ENCODE peak calls at places on chromosomes 13 and 19, in ten cellular contexts. One of them, this sample, is unnamed.

GRCh38 chr13:75482070-75482819 is at the start of gene TBC1D4:
- DNase-seq in fibroblast of mammary gland: peak
- DNase-seq in activated effector memory CD4-positive, alpha-beta T cell treated with anti-CD3 and anti-CD28 coated beads, Interleukin-2, amount 50 U/mL, for 16 hours: peak
- DNase-seq in stimulated activated effector memory CD8-positive, alpha-beta T cell treated with anti-CD3 and anti-CD28 coated beads, Interleukin-12 subunit alpha, Interleukin-12 subunit beta, amount 100 ng/mL, for 72 hours: peak
- DNase-seq in heart left ventricle: peak
- DNase-seq in neural crest cell: peak
- DNase-seq in tibial nerve: peak
- DNase-seq in ovary: peak
- DNase-seq in keratinocyte: no peak
- DNase-seq in brain microvascular endothelial cell: peak
- DNase-seq in this sample: peak

GRCh38 chr13:55244991-55245644 is 1895.6 kb upstream of the PRR20A start:
- DNase-seq in keratinocyte: no peak
- DNase-seq in activated effector memory CD4-positive, alpha-beta T cell treated with anti-CD3 and anti-CD28 coated beads, Interleukin-2, amount 50 U/mL, for 16 hours: no peak
- DNase-seq in stimulated activated effector memory CD8-positive, alpha-beta T cell treated with anti-CD3 and anti-CD28 coated beads, Interleukin-12 subunit alpha, Interleukin-12 subunit beta, amount 100 ng/mL, for 72 hours: no peak
- DNase-seq in tibial nerve: no peak
- DNase-seq in ovary: no peak
- DNase-seq in fibroblast of mammary gland: peak
- DNase-seq in brain microvascular endothelial cell: no peak
- DNase-seq in neural crest cell: peak
- DNase-seq in heart left ventricle: no peak
- DNase-seq in this sample: no peak

GRCh38 chr13:42355118-42355840 is 83.3 kb downstream of the AKAP11 start:
- DNase-seq in brain microvascular endothelial cell: no peak
- DNase-seq in heart left ventricle: no peak
- DNase-seq in keratinocyte: no peak
- DNase-seq in fibroblast of mammary gland: no peak
- DNase-seq in neural crest cell: no peak
- DNase-seq in stimulated activated effector memory CD8-positive, alpha-beta T cell treated with anti-CD3 and anti-CD28 coated beads, Interleukin-12 subunit alpha, Interleukin-12 subunit beta, amount 100 ng/mL, for 72 hours: no peak
- DNase-seq in tibial nerve: no peak
- DNase-seq in ovary: no peak
- DNase-seq in activated effector memory CD4-positive, alpha-beta T cell treated with anti-CD3 and anti-CD28 coated beads, Interleukin-2, amount 50 U/mL, for 16 hours: peak
- DNase-seq in this sample: no peak

GRCh38 chr13:53142301-53142700 is 113.7 kb downstream of the OLFM4 start:
- DNase-seq in heart left ventricle: no peak
- DNase-seq in neural crest cell: no peak
- DNase-seq in ovary: no peak
- DNase-seq in fibroblast of mammary gland: no peak
- DNase-seq in stimulated activated effector memory CD8-positive, alpha-beta T cell treated with anti-CD3 and anti-CD28 coated beads, Interleukin-12 subunit alpha, Interleukin-12 subunit beta, amount 100 ng/mL, for 72 hours: no peak
- DNase-seq in activated effector memory CD4-positive, alpha-beta T cell treated with anti-CD3 and anti-CD28 coated beads, Interleukin-2, amount 50 U/mL, for 16 hours: no peak
- DNase-seq in brain microvascular endothelial cell: no peak
- DNase-seq in tibial nerve: no peak
- DNase-seq in keratinocyte: no peak
- DNase-seq in this sample: no peak

GRCh38 chr13:21074601-21075302 is 13.4 kb upstream of the LATS2 start:
- DNase-seq in activated effector memory CD4-positive, alpha-beta T cell treated with anti-CD3 and anti-CD28 coated beads, Interleukin-2, amount 50 U/mL, for 16 hours: peak
- DNase-seq in stimulated activated effector memory CD8-positive, alpha-beta T cell treated with anti-CD3 and anti-CD28 coated beads, Interleukin-12 subunit alpha, Interleukin-12 subunit beta, amount 100 ng/mL, for 72 hours: peak
- DNase-seq in fibroblast of mammary gland: peak
- DNase-seq in neural crest cell: no peak
- DNase-seq in heart left ventricle: peak
- DNase-seq in tibial nerve: no peak
- DNase-seq in brain microvascular endothelial cell: no peak
- DNase-seq in ovary: peak
- DNase-seq in keratinocyte: no peak
- DNase-seq in this sample: no peak

GRCh38 chr19:35169226-35169995 is 14.9 kb downstream of the FXYD5 start:
- DNase-seq in heart left ventricle: no peak
- DNase-seq in ovary: no peak
- DNase-seq in activated effector memory CD4-positive, alpha-beta T cell treated with anti-CD3 and anti-CD28 coated beads, Interleukin-2, amount 50 U/mL, for 16 hours: peak
- DNase-seq in keratinocyte: no peak
- DNase-seq in brain microvascular endothelial cell: no peak
- DNase-seq in stimulated activated effector memory CD8-positive, alpha-beta T cell treated with anti-CD3 and anti-CD28 coated beads, Interleukin-12 subunit alpha, Interleukin-12 subunit beta, amount 100 ng/mL, for 72 hours: peak
- DNase-seq in fibroblast of mammary gland: no peak
- DNase-seq in neural crest cell: no peak
- DNase-seq in tibial nerve: no peak
- DNase-seq in this sample: no peak

GRCh38 chr19:10076535-10076934 is 9.6 kb upstream of the SHFL start:
- DNase-seq in activated effector memory CD4-positive, alpha-beta T cell treated with anti-CD3 and anti-CD28 coated beads, Interleukin-2, amount 50 U/mL, for 16 hours: no peak
- DNase-seq in neural crest cell: no peak
- DNase-seq in heart left ventricle: no peak
- DNase-seq in stimulated activated effector memory CD8-positive, alpha-beta T cell treated with anti-CD3 and anti-CD28 coated beads, Interleukin-12 subunit alpha, Interleukin-12 subunit beta, amount 100 ng/mL, for 72 hours: no peak
- DNase-seq in keratinocyte: no peak
- DNase-seq in brain microvascular endothelial cell: no peak
- DNase-seq in tibial nerve: no peak
- DNase-seq in fibroblast of mammary gland: no peak
- DNase-seq in ovary: no peak
- DNase-seq in this sample: no peak

GRCh38 chr13:110524484-110525254 is 36.9 kb downstream of the RAB20 start:
- DNase-seq in heart left ventricle: peak
- DNase-seq in keratinocyte: no peak
- DNase-seq in stimulated activated effector memory CD8-positive, alpha-beta T cell treated with anti-CD3 and anti-CD28 coated beads, Interleukin-12 subunit alpha, Interleukin-12 subunit beta, amount 100 ng/mL, for 72 hours: no peak
- DNase-seq in activated effector memory CD4-positive, alpha-beta T cell treated with anti-CD3 and anti-CD28 coated beads, Interleukin-2, amount 50 U/mL, for 16 hours: no peak
- DNase-seq in fibroblast of mammary gland: no peak
- DNase-seq in ovary: no peak
- DNase-seq in brain microvascular endothelial cell: no peak
- DNase-seq in tibial nerve: no peak
- DNase-seq in neural crest cell: no peak
- DNase-seq in this sample: peak

GRCh38 chr19:48310227-48310626 is 15.1 kb upstream of the EMP3 start:
- DNase-seq in heart left ventricle: no peak
- DNase-seq in neural crest cell: no peak
- DNase-seq in tibial nerve: no peak
- DNase-seq in ovary: no peak
- DNase-seq in keratinocyte: no peak
- DNase-seq in brain microvascular endothelial cell: no peak
- DNase-seq in stimulated activated effector memory CD8-positive, alpha-beta T cell treated with anti-CD3 and anti-CD28 coated beads, Interleukin-12 subunit alpha, Interleukin-12 subunit beta, amount 100 ng/mL, for 72 hours: no peak
- DNase-seq in fibroblast of mammary gland: no peak
- DNase-seq in activated effector memory CD4-positive, alpha-beta T cell treated with anti-CD3 and anti-CD28 coated beads, Interleukin-2, amount 50 U/mL, for 16 hours: no peak
- DNase-seq in this sample: no peak

GRCh38 chr13:18739310-18739709 is 442.3 kb downstream of the TUBA3C start:
- DNase-seq in keratinocyte: no peak
- DNase-seq in brain microvascular endothelial cell: no peak
- DNase-seq in heart left ventricle: no peak
- DNase-seq in fibroblast of mammary gland: no peak
- DNase-seq in activated effector memory CD4-positive, alpha-beta T cell treated with anti-CD3 and anti-CD28 coated beads, Interleukin-2, amount 50 U/mL, for 16 hours: no peak
- DNase-seq in tibial nerve: no peak
- DNase-seq in ovary: no peak
- DNase-seq in neural crest cell: no peak
- DNase-seq in stimulated activated effector memory CD8-positive, alpha-beta T cell treated with anti-CD3 and anti-CD28 coated beads, Interleukin-12 subunit alpha, Interleukin-12 subunit beta, amount 100 ng/mL, for 72 hours: no peak
- DNase-seq in this sample: peak

GRCh38 chr13:48636550-48636949 is 17.2 kb upstream of the CYSLTR2 start:
- DNase-seq in activated effector memory CD4-positive, alpha-beta T cell treated with anti-CD3 and anti-CD28 coated beads, Interleukin-2, amount 50 U/mL, for 16 hours: no peak
- DNase-seq in heart left ventricle: no peak
- DNase-seq in brain microvascular endothelial cell: peak
- DNase-seq in keratinocyte: no peak
- DNase-seq in ovary: no peak
- DNase-seq in neural crest cell: no peak
- DNase-seq in tibial nerve: no peak
- DNase-seq in stimulated activated effector memory CD8-positive, alpha-beta T cell treated with anti-CD3 and anti-CD28 coated beads, Interleukin-12 subunit alpha, Interleukin-12 subunit beta, amount 100 ng/mL, for 72 hours: no peak
- DNase-seq in fibroblast of mammary gland: peak
- DNase-seq in this sample: no peak

GRCh38 chr13:113319371-113319770 is 22.3 kb downstream of the LAMP1 start:
- DNase-seq in stimulated activated effector memory CD8-positive, alpha-beta T cell treated with anti-CD3 and anti-CD28 coated beads, Interleukin-12 subunit alpha, Interleukin-12 subunit beta, amount 100 ng/mL, for 72 hours: no peak
- DNase-seq in activated effector memory CD4-positive, alpha-beta T cell treated with anti-CD3 and anti-CD28 coated beads, Interleukin-2, amount 50 U/mL, for 16 hours: no peak
- DNase-seq in brain microvascular endothelial cell: no peak
- DNase-seq in fibroblast of mammary gland: no peak
- DNase-seq in ovary: no peak
- DNase-seq in heart left ventricle: no peak
- DNase-seq in tibial nerve: no peak
- DNase-seq in neural crest cell: no peak
- DNase-seq in keratinocyte: no peak
- DNase-seq in this sample: no peak

GRCh38 chr19:49475191-49475932 is 1.3 kb downstream of the FLT3LG start:
- DNase-seq in heart left ventricle: no peak
- DNase-seq in fibroblast of mammary gland: no peak
- DNase-seq in tibial nerve: no peak
- DNase-seq in stimulated activated effector memory CD8-positive, alpha-beta T cell treated with anti-CD3 and anti-CD28 coated beads, Interleukin-12 subunit alpha, Interleukin-12 subunit beta, amount 100 ng/mL, for 72 hours: no peak
- DNase-seq in brain microvascular endothelial cell: no peak
- DNase-seq in ovary: no peak
- DNase-seq in activated effector memory CD4-positive, alpha-beta T cell treated with anti-CD3 and anti-CD28 coated beads, Interleukin-2, amount 50 U/mL, for 16 hours: no peak
- DNase-seq in keratinocyte: no peak
- DNase-seq in neural crest cell: no peak
- DNase-seq in this sample: no peak

GRCh38 chr19:35140207-35140897 is 1.7 kb downstream of the FXYD1 start:
- DNase-seq in keratinocyte: no peak
- DNase-seq in activated effector memory CD4-positive, alpha-beta T cell treated with anti-CD3 and anti-CD28 coated beads, Interleukin-2, amount 50 U/mL, for 16 hours: no peak
- DNase-seq in brain microvascular endothelial cell: no peak
- DNase-seq in neural crest cell: no peak
- DNase-seq in tibial nerve: no peak
- DNase-seq in stimulated activated effector memory CD8-positive, alpha-beta T cell treated with anti-CD3 and anti-CD28 coated beads, Interleukin-12 subunit alpha, Interleukin-12 subunit beta, amount 100 ng/mL, for 72 hours: no peak
- DNase-seq in heart left ventricle: no peak
- DNase-seq in ovary: peak
- DNase-seq in fibroblast of mammary gland: no peak
- DNase-seq in this sample: no peak

GRCh38 chr13:88948501-88948900 is 1277.3 kb downstream of the SLITRK5 start:
- DNase-seq in ovary: no peak
- DNase-seq in fibroblast of mammary gland: no peak
- DNase-seq in keratinocyte: no peak
- DNase-seq in neural crest cell: no peak
- DNase-seq in brain microvascular endothelial cell: no peak
- DNase-seq in activated effector memory CD4-positive, alpha-beta T cell treated with anti-CD3 and anti-CD28 coated beads, Interleukin-2, amount 50 U/mL, for 16 hours: no peak
- DNase-seq in tibial nerve: no peak
- DNase-seq in stimulated activated effector memory CD8-positive, alpha-beta T cell treated with anti-CD3 and anti-CD28 coated beads, Interleukin-12 subunit alpha, Interleukin-12 subunit beta, amount 100 ng/mL, for 72 hours: no peak
- DNase-seq in heart left ventricle: no peak
- DNase-seq in this sample: no peak

GRCh38 chr19:5131031-5131865 is 162.3 kb downstream of the KDM4B start:
- DNase-seq in activated effector memory CD4-positive, alpha-beta T cell treated with anti-CD3 and anti-CD28 coated beads, Interleukin-2, amount 50 U/mL, for 16 hours: no peak
- DNase-seq in keratinocyte: no peak
- DNase-seq in heart left ventricle: no peak
- DNase-seq in tibial nerve: no peak
- DNase-seq in ovary: no peak
- DNase-seq in stimulated activated effector memory CD8-positive, alpha-beta T cell treated with anti-CD3 and anti-CD28 coated beads, Interleukin-12 subunit alpha, Interleukin-12 subunit beta, amount 100 ng/mL, for 72 hours: no peak
- DNase-seq in neural crest cell: no peak
- DNase-seq in fibroblast of mammary gland: no peak
- DNase-seq in brain microvascular endothelial cell: no peak
- DNase-seq in this sample: no peak

GRCh38 chr19:18468930-18469244 is 31.0 kb upstream of the ISYNA1 start:
- DNase-seq in activated effector memory CD4-positive, alpha-beta T cell treated with anti-CD3 and anti-CD28 coated beads, Interleukin-2, amount 50 U/mL, for 16 hours: no peak
- DNase-seq in ovary: no peak
- DNase-seq in keratinocyte: no peak
- DNase-seq in heart left ventricle: no peak
- DNase-seq in tibial nerve: no peak
- DNase-seq in stimulated activated effector memory CD8-positive, alpha-beta T cell treated with anti-CD3 and anti-CD28 coated beads, Interleukin-12 subunit alpha, Interleukin-12 subunit beta, amount 100 ng/mL, for 72 hours: no peak
- DNase-seq in neural crest cell: no peak
- DNase-seq in brain microvascular endothelial cell: no peak
- DNase-seq in fibroblast of mammary gland: no peak
- DNase-seq in this sample: no peak

GRCh38 chr19:43642531-43642930 is 2.9 kb upstream of the CADM4 start:
- DNase-seq in heart left ventricle: no peak
- DNase-seq in ovary: no peak
- DNase-seq in neural crest cell: no peak
- DNase-seq in stimulated activated effector memory CD8-positive, alpha-beta T cell treated with anti-CD3 and anti-CD28 coated beads, Interleukin-12 subunit alpha, Interleukin-12 subunit beta, amount 100 ng/mL, for 72 hours: no peak
- DNase-seq in activated effector memory CD4-positive, alpha-beta T cell treated with anti-CD3 and anti-CD28 coated beads, Interleukin-2, amount 50 U/mL, for 16 hours: no peak
- DNase-seq in keratinocyte: no peak
- DNase-seq in tibial nerve: no peak
- DNase-seq in brain microvascular endothelial cell: no peak
- DNase-seq in fibroblast of mammary gland: no peak
- DNase-seq in this sample: no peak

GRCh38 chr19:38735257-38735686 is 9.0 kb downstream of the CAPN12 start:
- DNase-seq in heart left ventricle: no peak
- DNase-seq in stimulated activated effector memory CD8-positive, alpha-beta T cell treated with anti-CD3 and anti-CD28 coated beads, Interleukin-12 subunit alpha, Interleukin-12 subunit beta, amount 100 ng/mL, for 72 hours: peak
- DNase-seq in ovary: peak
- DNase-seq in keratinocyte: no peak
- DNase-seq in tibial nerve: no peak
- DNase-seq in brain microvascular endothelial cell: no peak
- DNase-seq in neural crest cell: no peak
- DNase-seq in activated effector memory CD4-positive, alpha-beta T cell treated with anti-CD3 and anti-CD28 coated beads, Interleukin-2, amount 50 U/mL, for 16 hours: peak
- DNase-seq in fibroblast of mammary gland: no peak
- DNase-seq in this sample: peak

GRCh38 chr13:71587778-71588177 is 279.2 kb downstream of the DACH1 start:
- DNase-seq in tibial nerve: no peak
- DNase-seq in activated effector memory CD4-positive, alpha-beta T cell treated with anti-CD3 and anti-CD28 coated beads, Interleukin-2, amount 50 U/mL, for 16 hours: no peak
- DNase-seq in neural crest cell: no peak
- DNase-seq in stimulated activated effector memory CD8-positive, alpha-beta T cell treated with anti-CD3 and anti-CD28 coated beads, Interleukin-12 subunit alpha, Interleukin-12 subunit beta, amount 100 ng/mL, for 72 hours: no peak
- DNase-seq in ovary: no peak
- DNase-seq in brain microvascular endothelial cell: no peak
- DNase-seq in fibroblast of mammary gland: no peak
- DNase-seq in keratinocyte: no peak
- DNase-seq in heart left ventricle: no peak
- DNase-seq in this sample: no peak

GRCh38 chr19:1922803-1923202 is 17.6 kb downstream of the ADAT3 start:
- DNase-seq in ovary: no peak
- DNase-seq in fibroblast of mammary gland: no peak
- DNase-seq in keratinocyte: no peak
- DNase-seq in brain microvascular endothelial cell: no peak
- DNase-seq in tibial nerve: no peak
- DNase-seq in stimulated activated effector memory CD8-positive, alpha-beta T cell treated with anti-CD3 and anti-CD28 coated beads, Interleukin-12 subunit alpha, Interleukin-12 subunit beta, amount 100 ng/mL, for 72 hours: no peak
- DNase-seq in heart left ventricle: no peak
- DNase-seq in activated effector memory CD4-positive, alpha-beta T cell treated with anti-CD3 and anti-CD28 coated beads, Interleukin-2, amount 50 U/mL, for 16 hours: no peak
- DNase-seq in neural crest cell: no peak
- DNase-seq in this sample: no peak

GRCh38 chr19:12723383-12723642 is 419 bp downstream of the TNPO2 start:
- DNase-seq in neural crest cell: no peak
- DNase-seq in tibial nerve: no peak
- DNase-seq in ovary: no peak
- DNase-seq in activated effector memory CD4-positive, alpha-beta T cell treated with anti-CD3 and anti-CD28 coated beads, Interleukin-2, amount 50 U/mL, for 16 hours: no peak
- DNase-seq in keratinocyte: no peak
- DNase-seq in fibroblast of mammary gland: peak
- DNase-seq in heart left ventricle: no peak
- DNase-seq in brain microvascular endothelial cell: no peak
- DNase-seq in stimulated activated effector memory CD8-positive, alpha-beta T cell treated with anti-CD3 and anti-CD28 coated beads, Interleukin-12 subunit alpha, Interleukin-12 subunit beta, amount 100 ng/mL, for 72 hours: peak
- DNase-seq in this sample: no peak

GRCh38 chr19:3984908-3985642 is at the start of gene EEF2:
- DNase-seq in neural crest cell: peak
- DNase-seq in stimulated activated effector memory CD8-positive, alpha-beta T cell treated with anti-CD3 and anti-CD28 coated beads, Interleukin-12 subunit alpha, Interleukin-12 subunit beta, amount 100 ng/mL, for 72 hours: peak
- DNase-seq in fibroblast of mammary gland: peak
- DNase-seq in tibial nerve: peak
- DNase-seq in brain microvascular endothelial cell: peak
- DNase-seq in activated effector memory CD4-positive, alpha-beta T cell treated with anti-CD3 and anti-CD28 coated beads, Interleukin-2, amount 50 U/mL, for 16 hours: peak
- DNase-seq in ovary: peak
- DNase-seq in heart left ventricle: peak
- DNase-seq in keratinocyte: peak
- DNase-seq in this sample: peak

GRCh38 chr13:79349011-79349410 is 57.0 kb downstream of the RBM26 start:
- DNase-seq in tibial nerve: no peak
- DNase-seq in keratinocyte: no peak
- DNase-seq in neural crest cell: no peak
- DNase-seq in ovary: no peak
- DNase-seq in activated effector memory CD4-positive, alpha-beta T cell treated with anti-CD3 and anti-CD28 coated beads, Interleukin-2, amount 50 U/mL, for 16 hours: no peak
- DNase-seq in fibroblast of mammary gland: peak
- DNase-seq in brain microvascular endothelial cell: no peak
- DNase-seq in heart left ventricle: no peak
- DNase-seq in stimulated activated effector memory CD8-positive, alpha-beta T cell treated with anti-CD3 and anti-CD28 coated beads, Interleukin-12 subunit alpha, Interleukin-12 subunit beta, amount 100 ng/mL, for 72 hours: no peak
- DNase-seq in this sample: no peak

GRCh38 chr19:18109731-18110671 is 12.4 kb downstream of the MAST3 start:
- DNase-seq in neural crest cell: peak
- DNase-seq in tibial nerve: no peak
- DNase-seq in keratinocyte: no peak
- DNase-seq in brain microvascular endothelial cell: no peak
- DNase-seq in activated effector memory CD4-positive, alpha-beta T cell treated with anti-CD3 and anti-CD28 coated beads, Interleukin-2, amount 50 U/mL, for 16 hours: peak
- DNase-seq in ovary: peak
- DNase-seq in stimulated activated effector memory CD8-positive, alpha-beta T cell treated with anti-CD3 and anti-CD28 coated beads, Interleukin-12 subunit alpha, Interleukin-12 subunit beta, amount 100 ng/mL, for 72 hours: peak
- DNase-seq in fibroblast of mammary gland: no peak
- DNase-seq in heart left ventricle: peak
- DNase-seq in this sample: no peak

GRCh38 chr13:20699715-20700114 is 3.8 kb upstream of the IL17D start:
- DNase-seq in brain microvascular endothelial cell: no peak
- DNase-seq in fibroblast of mammary gland: no peak
- DNase-seq in neural crest cell: no peak
- DNase-seq in tibial nerve: no peak
- DNase-seq in heart left ventricle: no peak
- DNase-seq in ovary: no peak
- DNase-seq in stimulated activated effector memory CD8-positive, alpha-beta T cell treated with anti-CD3 and anti-CD28 coated beads, Interleukin-12 subunit alpha, Interleukin-12 subunit beta, amount 100 ng/mL, for 72 hours: no peak
- DNase-seq in activated effector memory CD4-positive, alpha-beta T cell treated with anti-CD3 and anti-CD28 coated beads, Interleukin-2, amount 50 U/mL, for 16 hours: no peak
- DNase-seq in keratinocyte: no peak
- DNase-seq in this sample: no peak

GRCh38 chr13:21934309-21934708 is 263.4 kb downstream of the FGF9 start:
- DNase-seq in fibroblast of mammary gland: no peak
- DNase-seq in ovary: no peak
- DNase-seq in heart left ventricle: no peak
- DNase-seq in brain microvascular endothelial cell: no peak
- DNase-seq in tibial nerve: no peak
- DNase-seq in stimulated activated effector memory CD8-positive, alpha-beta T cell treated with anti-CD3 and anti-CD28 coated beads, Interleukin-12 subunit alpha, Interleukin-12 subunit beta, amount 100 ng/mL, for 72 hours: no peak
- DNase-seq in keratinocyte: no peak
- DNase-seq in neural crest cell: no peak
- DNase-seq in activated effector memory CD4-positive, alpha-beta T cell treated with anti-CD3 and anti-CD28 coated beads, Interleukin-2, amount 50 U/mL, for 16 hours: no peak
- DNase-seq in this sample: no peak

GRCh38 chr19:6235031-6235951 is 44.5 kb downstream of the MLLT1 start:
- DNase-seq in heart left ventricle: peak
- DNase-seq in tibial nerve: no peak
- DNase-seq in stimulated activated effector memory CD8-positive, alpha-beta T cell treated with anti-CD3 and anti-CD28 coated beads, Interleukin-12 subunit alpha, Interleukin-12 subunit beta, amount 100 ng/mL, for 72 hours: no peak
- DNase-seq in keratinocyte: no peak
- DNase-seq in brain microvascular endothelial cell: no peak
- DNase-seq in activated effector memory CD4-positive, alpha-beta T cell treated with anti-CD3 and anti-CD28 coated beads, Interleukin-2, amount 50 U/mL, for 16 hours: no peak
- DNase-seq in fibroblast of mammary gland: no peak
- DNase-seq in ovary: no peak
- DNase-seq in neural crest cell: no peak
- DNase-seq in this sample: no peak

This sample was measured in SW480.